ENCODE peak calls at places on chromosomes 2 and 18, in eight cellular contexts. Q, F, A, Z, J, L, K and E are unnamed samples.

GRCh38 chr2:85445316-85446295 is 27.1 kb downstream of the SH2D6 start:
- DNase-seq in F (no peak), Q (peak; percentile 83), A (no peak), Z (no peak), K (peak; percentile 84), J (peak; percentile 83), L (peak; percentile 84), E (no peak)

GRCh38 chr2:196274387-196274809 is 103.0 kb upstream of the STK17B start:
- DNase-seq in F (no peak), K (peak; percentile 69), A (no peak), Q (no peak), Z (no peak), L (peak; percentile 56), J (peak; percentile 16), E (no peak)

GRCh38 chr2:217206326-217206725 is 346.5 kb upstream of the TNP1 start:
- DNase-seq in K (no peak), Q (no peak), Z (peak; percentile 30), L (no peak), A (no peak), F (no peak), J (no peak), E (no peak)

GRCh38 chr2:219041252-219041651 is at the start of gene CFAP65:
- DNase-seq in L (peak; percentile 58), A (no peak), F (no peak), J (peak; percentile 69), Q (no peak), K (peak; percentile 73), Z (no peak), E (no peak)

GRCh38 chr2:62938126-62938525 is 112.5 kb upstream of the OTX1 start:
- DNase-seq in K (no peak), J (no peak), L (peak; percentile 52), A (no peak), Z (no peak), Q (no peak), F (no peak), E (no peak)

GRCh38 chr18:22579271-22579670 is 161.6 kb upstream of the CTAGE1 start:
- DNase-seq in Z (no peak), F (no peak), L (no peak), J (no peak), A (no peak), K (no peak), Q (no peak), E (no peak)

GRCh38 chr2:54969295-54969939 is 80.8 kb downstream of the RTN4 start:
- DNase-seq in K (no peak), Z (no peak), F (no peak), J (no peak), A (no peak), L (no peak), Q (no peak), E (no peak)

GRCh38 chr2:163641986-163642385 is 93.8 kb downstream of the FIGN start:
- DNase-seq in A (no peak), J (no peak), Z (no peak), L (peak; percentile 57), F (no peak), K (peak; percentile 38), Q (no peak), E (no peak)

GRCh38 chr2:140929866-140930265 is 1201.0 kb downstream of the LRP1B start:
- DNase-seq in Z (no peak), L (no peak), F (no peak), J (no peak), Q (no peak), K (peak; percentile 46), A (no peak), E (no peak)

GRCh38 chr2:73107211-73107926 is 5.4 kb downstream of the RAB11FIP5 start:
- DNase-seq in A (no peak), Q (peak; percentile 82), J (no peak), Z (no peak), K (no peak), L (no peak), F (no peak), E (no peak)

GRCh38 chr18:74351354-74351753 is 35.7 kb downstream of the C18orf63 start:
- DNase-seq in L (peak; percentile 82), Q (peak; percentile 33), F (no peak), K (peak; percentile 68), A (no peak), J (no peak), Z (peak; percentile 71), E (no peak)

GRCh38 chr2:151289972-151290335 is 486 bp upstream of the NMI start:
- DNase-seq in J (no peak), Z (peak; percentile 75), K (peak; percentile 61), Q (peak; percentile 34), L (peak; percentile 53), A (no peak), F (no peak), E (no peak)

GRCh38 chr2:38448692-38449405 is 71.8 kb upstream of the ATL2 start:
- DNase-seq in F (no peak), Q (no peak), K (no peak), L (no peak), J (no peak), A (no peak), Z (peak; percentile 49), E (no peak)

GRCh38 chr18:76374330-76375281 is 120.4 kb downstream of the ZNF516 start:
- DNase-seq in Z (no peak), A (no peak), K (no peak), Q (no peak), F (no peak), L (no peak), J (no peak), E (no peak)

GRCh38 chr2:177434475-177434874 is 41.9 kb downstream of the AGPS start:
- DNase-seq in Q (no peak), J (no peak), Z (no peak), F (no peak), K (no peak), A (no peak), L (no peak), E (no peak)

GRCh38 chr18:36628435-36629094 is 200.2 kb downstream of the TPGS2 start:
- DNase-seq in A (no peak), K (peak; percentile 72), Z (peak; percentile 79), F (no peak), J (no peak), Q (no peak), L (peak; percentile 87), E (no peak)

GRCh38 chr2:129741623-129742022 is 237.8 kb upstream of the RAB6C start:
- DNase-seq in A (no peak), L (no peak), Q (no peak), K (no peak), J (no peak), Z (no peak), F (no peak), E (no peak)

GRCh38 chr18:22703883-22704626 is 229.1 kb upstream of the RBBP8 start:
- DNase-seq in Q (no peak), F (no peak), Z (peak; percentile 40), J (peak; percentile 15), K (peak; percentile 69), L (peak; percentile 40), A (no peak), E (no peak)

GRCh38 chr18:79680100-79680879 is 687 bp downstream of the CTDP1 start:
- DNase-seq in L (peak; percentile 52), K (peak; percentile 60), A (no peak), Q (peak; percentile 51), F (no peak), Z (peak; percentile 37), J (no peak), E (no peak)

GRCh38 chr2:65722028-65722427 is 289.6 kb upstream of the SPRED2 start:
- DNase-seq in L (peak; percentile 10), F (peak; percentile 88), A (no peak), K (peak; percentile 12), Q (peak; percentile 61), J (peak; percentile 16), Z (no peak), E (no peak)
- TF ChIP-seq CTCF in L (peak; percentile 29), F (peak; percentile 48), A (peak; percentile 46), K (no peak), Q (peak; percentile 32), J (peak; percentile 15), Z (peak; percentile 62), E (peak; percentile 26)

GRCh38 chr2:26235089-26235488 is 9.3 kb downstream of the HADHA start:
- DNase-seq in L (no peak), Z (no peak), A (no peak), J (no peak), F (no peak), K (no peak), Q (peak; percentile 31), E (no peak)
- TF ChIP-seq CTCF in L (peak; percentile 14), Z (peak; percentile 58), A (peak; percentile 48), J (peak; percentile 36), F (peak; percentile 25), K (peak; percentile 30), Q (peak; percentile 16), E (no peak)

GRCh38 chr2:23417310-23417709 is 32.3 kb downstream of the KLHL29 start:
- DNase-seq in F (no peak), J (no peak), Z (no peak), A (no peak), L (no peak), Q (no peak), K (no peak), E (no peak)

GRCh38 chr2:23412556-23413155 is 27.7 kb downstream of the KLHL29 start:
- DNase-seq in Z (peak; percentile 73), A (no peak), Q (no peak), F (no peak), L (peak; percentile 82), J (no peak), K (peak; percentile 75), E (no peak)

GRCh38 chr2:23413641-23414040 is 28.7 kb downstream of the KLHL29 start:
- DNase-seq in L (no peak), A (no peak), F (no peak), J (no peak), Z (no peak), Q (no peak), K (no peak), E (no peak)

GRCh38 chr2:23414106-23414505 is 29.1 kb downstream of the KLHL29 start:
- DNase-seq in Q (no peak), L (no peak), Z (no peak), A (no peak), F (no peak), K (no peak), J (no peak), E (no peak)

DNA sequence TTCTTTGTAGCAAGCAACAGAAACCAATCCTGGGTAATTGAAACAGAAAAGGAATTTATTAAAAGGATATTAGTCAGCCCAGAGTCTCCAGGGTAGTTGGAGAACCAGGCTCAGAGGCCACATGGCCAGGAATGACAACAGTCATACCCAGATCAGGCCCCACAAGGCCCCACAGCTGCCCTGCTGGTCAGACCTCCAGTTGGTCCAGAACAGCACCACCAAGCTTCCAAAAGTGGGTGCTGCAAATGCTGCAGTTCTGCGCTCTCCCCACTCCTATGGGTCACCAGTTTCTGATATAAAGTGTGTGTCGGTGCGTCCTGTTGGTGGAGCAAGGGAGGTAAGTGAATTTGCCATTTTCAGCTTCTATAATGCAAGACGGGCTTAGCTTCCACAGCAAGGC is 29.9 kb downstream of the KLHL29 start:
- DNase-seq in K (no peak), J (peak; percentile 53), L (peak; percentile 48), A (no peak), Q (no peak), F (no peak), Z (no peak), E (no peak)
- TF ChIP-seq CTCF in K (peak; percentile 22), J (peak; percentile 59), L (peak; percentile 37), A (no peak), Q (no peak), F (no peak), Z (peak; percentile 26), E (peak; percentile 40)

DNA sequence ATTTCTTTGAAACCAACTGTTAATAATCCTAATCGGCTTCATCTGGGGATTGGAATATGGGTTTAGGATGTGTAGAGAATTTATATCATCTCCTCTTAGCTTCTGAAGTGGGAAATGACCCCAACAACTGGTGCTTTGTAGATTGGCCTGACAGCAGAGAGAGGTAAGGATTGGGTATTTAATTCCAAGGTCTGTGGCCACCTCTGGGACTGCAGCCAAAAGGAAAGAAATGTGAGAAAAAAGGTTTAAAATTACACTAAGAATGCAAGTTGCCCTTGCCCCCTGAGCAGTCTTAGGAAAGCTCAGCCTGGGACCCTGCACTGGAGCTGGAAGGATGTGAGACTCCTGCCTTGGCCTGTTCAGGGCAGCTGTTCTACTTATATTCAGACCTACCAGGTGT is 157.1 kb downstream of the FTCDNL1 start:
- DNase-seq in Q (no peak), F (no peak), Z (no peak), K (no peak), A (no peak), L (no peak), J (no peak), E (no peak)
- TF ChIP-seq CTCF in Q (no peak), F (no peak), Z (no peak), K (no peak), A (no peak), L (no peak), J (no peak), E (no peak)